ENCODE peak calls at places on chromosomes 6 and 20, in six cellular contexts. E is pancreas, H is tibial artery, M is endothelial cell of umbilical vein, Z is GM23248, F is endodermal cell. Y is an unnamed sample.

GRCh38 chr6:111661541-111662041 is 55.9 kb upstream of the TRAF3IP2 start:
- DNase-seq in E (no peak), H (no peak), M (no peak), Z (no peak), F (peak; percentile 81), Y (no peak)

GRCh38 chr20:13610205-13610604 is 28.5 kb downstream of the TASP1 start:
- DNase-seq in E (no peak), H (no peak), M (no peak), Z (no peak), F (peak; percentile 80), Y (no peak)

GRCh38 chr6:127439718-127440117 is 19.5 kb downstream of the KIAA0408 start:
- DNase-seq in E (no peak), H (no peak), M (no peak), Z (no peak), F (no peak), Y (no peak)

GRCh38 chr6:101083533-101084172 is 202.5 kb upstream of the ASCC3 start:
- DNase-seq in E (no peak), H (no peak), M (no peak), Z (peak; percentile 80), F (no peak), Y (peak; percentile 90)

GRCh38 chr6:165646484-165646883 is 16.6 kb downstream of the PDE10A start:
- DNase-seq in E (no peak), H (no peak), M (no peak), Z (no peak), F (no peak), Y (no peak)

GRCh38 chr6:84422380-84422968 is 195.0 kb upstream of the CEP162 start:
- DNase-seq in E (no peak), H (peak; percentile 33), M (peak; percentile 77), Z (peak; percentile 6), F (peak; percentile 93), Y (peak; percentile 82)

GRCh38 chr20:21840991-21841390 is 135.5 kb downstream of the PAX1 start:
- DNase-seq in E (no peak), H (no peak), M (no peak), Z (peak; percentile 34), F (no peak), Y (no peak)

GRCh38 chr6:98832282-98833100 is 1.9 kb upstream of the POU3F2 start:
- DNase-seq in E (peak; percentile 65), H (no peak), M (no peak), Z (peak; percentile 94), F (peak; percentile 67), Y (peak; percentile 34)

GRCh38 chr6:147255948-147256674 is 51.9 kb downstream of the STXBP5 start:
- DNase-seq in E (no peak), H (no peak), M (no peak), Z (no peak), F (no peak), Y (no peak)

GRCh38 chr6:113122060-113122459 is 735.1 kb upstream of the MARCKS start:
- DNase-seq in E (no peak), H (no peak), M (peak; percentile 97), Z (peak; percentile 90), F (peak; percentile 66), Y (peak; percentile 94)

GRCh38 chr6:142013286-142013685 is 119.4 kb upstream of the GJE1 start:
- DNase-seq in E (no peak), H (no peak), M (peak; percentile 82), Z (peak; percentile 95), F (no peak), Y (peak; percentile 59)

GRCh38 chr20:34525709-34526416 is 9.6 kb downstream of the DYNLRB1 start:
- DNase-seq in E (peak; percentile 81), H (peak; percentile 85), M (peak; percentile 99), Z (peak; percentile 99), F (no peak), Y (peak; percentile 98)

GRCh38 chr6:111990214-111990613 is 63.7 kb upstream of the CCN6 start:
- DNase-seq in E (no peak), H (no peak), M (no peak), Z (no peak), F (peak; percentile 1), Y (no peak)

GRCh38 chr6:129032602-129033001 is 149.7 kb downstream of the LAMA2 start:
- DNase-seq in E (no peak), H (peak; percentile 50), M (no peak), Z (peak; percentile 20), F (no peak), Y (no peak)

GRCh38 chr6:122789862-122790739 is 1.0 kb downstream of the SMPDL3A start:
- DNase-seq in E (no peak), H (peak; percentile 46), M (peak; percentile 6), Z (peak; percentile 78), F (peak; percentile 61), Y (peak; percentile 43)

GRCh38 chr20:48329676-48330644 is 497.8 kb downstream of the PREX1 start:
- DNase-seq in E (no peak), H (no peak), M (peak; percentile 38), Z (peak; percentile 54), F (peak; percentile 79), Y (no peak)

GRCh38 chr6:150417899-150418824 is 49.4 kb downstream of the IYD start:
- DNase-seq in E (no peak), H (no peak), M (peak; percentile 91), Z (peak; percentile 93), F (no peak), Y (peak; percentile 69)

GRCh38 chr6:89527634-89528033 is 94.7 kb downstream of the ANKRD6 start:
- DNase-seq in E (no peak), H (no peak), M (no peak), Z (peak; percentile 7), F (no peak), Y (no peak)

GRCh38 chr6:106163446-106163965 is 77.4 kb downstream of the PRDM1 start:
- DNase-seq in E (no peak), H (peak; percentile 23), M (no peak), Z (peak; percentile 92), F (peak; percentile 79), Y (peak; percentile 57)

GRCh38 chr20:55437778-55438417 is 567.4 kb downstream of the CBLN4 start:
- DNase-seq in E (no peak), H (no peak), M (no peak), Z (no peak), F (no peak), Y (no peak)

GRCh38 chr6:54428437-54428836 is 120.2 kb downstream of the TINAG start:
- DNase-seq in E (no peak), H (no peak), M (no peak), Z (no peak), F (no peak), Y (no peak)

GRCh38 chr20:32163951-32164350 is 43.6 kb downstream of the PLAGL2 start:
- DNase-seq in E (no peak), H (no peak), M (no peak), Z (no peak), F (no peak), Y (no peak)

GRCh38 chr6:170019259-170020040 is 268.0 kb downstream of the ERMARD start:
- DNase-seq in E (no peak), H (no peak), M (no peak), Z (peak; percentile 40), F (no peak), Y (no peak)

GRCh38 chr20:12458241-12458640 is 540.5 kb downstream of the BTBD3 start:
- DNase-seq in E (no peak), H (no peak), M (no peak), Z (no peak), F (no peak), Y (no peak)

GRCh38 chr6:11188161-11188915 is 44.1 kb downstream of the NEDD9 start:
- DNase-seq in E (no peak), H (no peak), M (no peak), Z (peak; percentile 60), F (no peak), Y (no peak)

GRCh38 chr20:40991181-40991889 is 37.3 kb upstream of the TOP1 start:
- DNase-seq in E (no peak), H (peak; percentile 54), M (peak; percentile 74), Z (no peak), F (no peak), Y (no peak)

GRCh38 chr6:31692886-31693285 is 10.2 kb downstream of the ABHD16A start:
- DNase-seq in E (no peak), H (no peak), M (no peak), Z (no peak), F (no peak), Y (no peak)

GRCh38 chr6:31691078-31691463 is 10.2 kb upstream of the LY6G5C start:
- DNase-seq in E (no peak), H (no peak), M (no peak), Z (no peak), F (no peak), Y (no peak)

GRCh38 chr6:31692353-31692752 is 10.8 kb downstream of the ABHD16A start:
- DNase-seq in E (no peak), H (no peak), M (no peak), Z (no peak), F (no peak), Y (no peak)

GRCh38 chr6:31691564-31692108 is 10.8 kb upstream of the LY6G5C start:
- DNase-seq in E (no peak), H (no peak), M (no peak), Z (no peak), F (no peak), Y (no peak)

GRCh38 chr6:31693535-31693934 is 9.6 kb downstream of the ABHD16A start:
- DNase-seq in E (no peak), H (no peak), M (no peak), Z (no peak), F (no peak), Y (no peak)
- H3K36me3 ChIP-seq in E (peaks cover 12% of the 10 kb centered on the region), H (peaks cover 57% of the 10 kb centered on the region), M (peaks cover 6% of the 10 kb centered on the region), Z (peaks cover 13% of the 10 kb centered on the region), F (peaks cover 65% of the 10 kb centered on the region), Y (peaks cover 53% of the 10 kb centered on the region)

DNA sequence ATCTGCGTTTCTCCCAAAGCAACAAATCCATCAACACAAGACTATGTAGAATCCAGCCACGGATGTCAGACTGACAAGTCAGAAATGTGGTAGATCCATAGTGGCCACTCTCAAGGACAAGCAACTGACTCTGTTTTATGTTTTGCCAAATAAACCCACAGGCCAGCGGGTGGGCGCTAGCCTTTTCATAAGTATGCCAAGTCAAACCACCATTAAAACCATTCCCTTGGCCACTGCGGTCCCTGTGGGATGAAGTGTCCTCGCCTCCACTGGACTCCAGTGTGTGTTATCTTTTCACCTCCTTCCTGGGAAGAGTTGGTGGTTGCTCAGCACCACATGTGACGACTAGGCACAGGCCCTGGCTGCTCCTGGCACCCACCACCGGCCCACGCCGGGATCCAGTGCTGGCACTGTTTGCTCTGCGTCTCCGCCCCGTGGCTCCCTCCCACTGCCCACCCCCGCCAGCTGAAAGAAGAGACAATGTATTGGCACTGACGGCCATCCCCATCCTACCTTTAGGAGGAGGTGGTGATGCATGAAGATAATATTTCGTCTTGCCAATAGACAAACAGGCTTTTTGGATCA is 103.4 kb downstream of the FOXC1 start:
- DNase-seq in E (no peak), H (no peak), M (no peak), Z (no peak), F (no peak), Y (no peak)
- H3K27me3 ChIP-seq in E (no peaks in the 10 kb centered on the region), H (no peaks in the 10 kb centered on the region), M (no peaks in the 10 kb centered on the region), Z (no peaks in the 10 kb centered on the region), F (peaks cover 15% of the 10 kb centered on the region), Y (no peaks in the 10 kb centered on the region)

DNA sequence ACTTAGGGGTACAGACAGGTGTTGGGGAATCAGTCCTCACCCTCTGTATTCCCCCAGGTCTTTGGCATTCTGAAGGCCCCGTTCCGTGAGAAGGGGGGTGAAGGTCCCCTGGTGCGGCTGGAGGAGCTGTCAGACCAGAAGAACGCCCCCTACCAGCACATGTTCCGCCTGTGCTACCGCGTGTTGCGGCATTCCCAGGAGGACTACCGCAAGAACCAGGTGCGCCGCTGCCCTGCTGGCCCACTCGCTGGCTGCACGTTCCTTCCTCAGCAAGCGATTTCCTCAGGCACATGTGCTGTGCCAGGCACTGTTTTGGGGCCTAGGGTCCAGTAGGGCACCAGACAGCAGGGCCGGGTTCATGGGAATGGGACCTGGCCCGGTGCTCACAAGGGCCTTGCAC is 44.4 kb downstream of the UQCC2 start:
- DNase-seq in E (peak; percentile 48), H (no peak), M (no peak), Z (no peak), F (no peak), Y (no peak)
- H3K36me3 ChIP-seq in E (peaks cover 4% of the 10 kb centered on the region), H (no peaks in the 10 kb centered on the region), M (no peaks in the 10 kb centered on the region), Z (no peaks in the 10 kb centered on the region), F (peaks cover 4% of the 10 kb centered on the region), Y (no peaks in the 10 kb centered on the region)

GRCh38 chr20:63794614-63795013 is 36.5 kb downstream of the ZBTB46 start:
- DNase-seq in E (no peak), H (no peak), M (no peak), Z (no peak), F (no peak), Y (no peak)
- H3K27me3 ChIP-seq in E (no peaks in the 10 kb centered on the region), H (no peaks in the 10 kb centered on the region), M (no peaks in the 10 kb centered on the region), Z (no peaks in the 10 kb centered on the region), F (no peaks in the 10 kb centered on the region), Y (no peaks in the 10 kb centered on the region)